ENCODE peak calls at places on chromosomes 13 and 19, in four cellular contexts. I, K, O and J are unnamed samples.

GRCh38 chr13:111626371-111627305 is 306.2 kb downstream of the TEX29 start:
- DNase-seq in K (no peak), I (no peak), O (no peak), J (no peak)

GRCh38 chr13:47976325-47976724 is 24.7 kb downstream of the SUCLA2 start:
- DNase-seq in I (no peak), O (no peak), K (no peak), J (no peak)

GRCh38 chr13:22336460-22336859 is 665.6 kb downstream of the FGF9 start:
- DNase-seq in O (no peak), K (no peak), I (no peak), J (no peak)

GRCh38 chr19:5811117-5811516 is 6.2 kb downstream of the NRTN start:
- DNase-seq in O (no peak), K (no peak), I (no peak), J (no peak)

GRCh38 chr13:31172535-31172934 is 10.8 kb upstream of the HSPH1 start:
- DNase-seq in K (no peak), O (no peak), I (peak; percentile 76), J (peak; percentile 84)

GRCh38 chr13:30846311-30846710 is 59.8 kb upstream of the MEDAG start:
- DNase-seq in K (no peak), O (no peak), I (no peak), J (peak; percentile 49)

GRCh38 chr13:66076417-66076816 is 1153.7 kb downstream of the PCDH9 start:
- DNase-seq in K (no peak), O (no peak), I (no peak), J (peak; percentile 84)

GRCh38 chr19:48417436-48417835 is 24.0 kb downstream of the GRIN2D start:
- DNase-seq in I (no peak), O (no peak), K (no peak), J (no peak)

GRCh38 chr13:76636881-76637280 is 249.3 kb downstream of the KCTD12 start:
- DNase-seq in I (no peak), K (no peak), O (no peak), J (no peak)

GRCh38 chr13:24176351-24177101 is 16.0 kb downstream of the SPATA13 start:
- DNase-seq in I (no peak), K (no peak), O (no peak), J (no peak)

GRCh38 chr13:102847272-102848234 is 1.7 kb downstream of the ERCC5 start:
- DNase-seq in K (no peak), I (peak; percentile 27), O (no peak), J (peak; percentile 54)

GRCh38 chr13:52644108-52644507 is 1.9 kb downstream of the HNRNPA1L2 start:
- DNase-seq in K (no peak), I (no peak), O (no peak), J (peak; percentile 54)

GRCh38 chr13:51636349-51636890 is 52.2 kb downstream of the WDFY2 start:
- DNase-seq in I (peak; percentile 17), O (no peak), K (no peak), J (no peak)

GRCh38 chr13:51639171-51639570 is 54.9 kb downstream of the WDFY2 start:
- DNase-seq in I (no peak), K (no peak), O (no peak), J (peak; percentile 11)

GRCh38 chr13:51635137-51635878 is 51.0 kb downstream of the WDFY2 start:
- DNase-seq in O (no peak), K (no peak), I (no peak), J (no peak)

GRCh38 chr13:51638497-51638871 is 54.2 kb downstream of the WDFY2 start:
- DNase-seq in O (no peak), K (no peak), I (no peak), J (no peak)

GRCh38 chr13:51637852-51638496 is 53.7 kb downstream of the WDFY2 start:
- DNase-seq in I (no peak), K (no peak), O (no peak), J (no peak)
- TF ChIP-seq CEBPB in I (no peak), K (no peak), O (no peak), J (no peak)

GRCh38 chr19:22144394-22144793 is 52.4 kb downstream of the ZNF676 start:
- DNase-seq in I (peak; percentile 30), K (no peak), O (peak; percentile 11), J (peak; percentile 10)
- TF ChIP-seq RCOR1 in I (no peak), K (no peak), O (no peak), J (no peak)

GRCh38 chr19:7903244-7904073 is at the start of gene MAP2K7:
- DNase-seq in K (peak; percentile 99), I (peak; percentile 98), O (peak; percentile 98), J (peak; percentile 99)
- TF ChIP-seq POLR2A in K (peak; percentile 92), I (peak; percentile 98), O (peak; percentile 97), J (peak; percentile 86)

DNA sequence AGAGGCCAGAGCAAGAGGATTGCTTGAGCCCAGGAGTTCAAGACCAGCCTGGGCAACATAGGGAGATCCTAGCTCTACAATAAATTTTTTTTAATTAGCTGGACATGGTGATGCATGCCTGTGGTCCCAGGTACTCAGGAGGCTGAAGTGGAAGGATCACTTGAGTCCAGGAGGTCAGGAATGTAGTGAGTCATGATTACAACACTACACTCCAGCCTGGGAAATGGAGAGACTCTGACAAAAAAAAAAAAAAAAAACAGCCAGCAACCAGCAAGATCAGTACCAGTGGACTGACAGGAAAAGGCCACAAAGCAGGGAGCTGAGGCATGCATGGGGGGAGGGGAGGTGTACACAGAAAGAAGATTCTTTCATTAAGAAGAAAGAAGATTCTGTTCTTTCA is 52.7 kb upstream of the RFXAP start:
- DNase-seq in I (peak; percentile 18), K (no peak), O (no peak), J (peak; percentile 47)
- TF ChIP-seq CEBPB in I (no peak), K (no peak), O (no peak), J (no peak)